ENCODE peak calls at places on chromosomes 3 and 15, in ten cellular contexts. One of them, this sample, is unnamed. For H3K27me3, the result is how much of the 10 kb centered on the place peaks cover.

GRCh38 chr3:131591394-131591990 is 88.7 kb upstream of the MRPL3 start:
- DNase-seq in tibial artery: no peak
- DNase-seq in mesendoderm: no peak
- DNase-seq in adipocyte: peak
- DNase-seq in suprapubic skin: no peak
- DNase-seq in PC-3: peak
- DNase-seq in Peyer's patch: no peak
- DNase-seq in neuronal stem cell: no peak
- DNase-seq in HCT116: no peak
- DNase-seq in heart right ventricle: no peak
- DNase-seq in this sample: peak

GRCh38 chr3:120846073-120846472 is 61.9 kb upstream of the STXBP5L start:
- DNase-seq in HCT116: no peak
- DNase-seq in neuronal stem cell: peak
- DNase-seq in PC-3: no peak
- DNase-seq in adipocyte: no peak
- DNase-seq in tibial artery: no peak
- DNase-seq in Peyer's patch: no peak
- DNase-seq in suprapubic skin: no peak
- DNase-seq in heart right ventricle: no peak
- DNase-seq in mesendoderm: peak
- DNase-seq in this sample: no peak

GRCh38 chr15:52557242-52557641 is 11.6 kb downstream of the ARPP19 start:
- DNase-seq in neuronal stem cell: no peak
- DNase-seq in tibial artery: no peak
- DNase-seq in suprapubic skin: no peak
- DNase-seq in PC-3: no peak
- DNase-seq in mesendoderm: no peak
- DNase-seq in adipocyte: no peak
- DNase-seq in HCT116: no peak
- DNase-seq in Peyer's patch: no peak
- DNase-seq in heart right ventricle: no peak
- DNase-seq in this sample: no peak

GRCh38 chr3:129461022-129461421 is 21.0 kb downstream of the IFT122 start:
- DNase-seq in PC-3: peak
- DNase-seq in mesendoderm: no peak
- DNase-seq in heart right ventricle: no peak
- DNase-seq in neuronal stem cell: no peak
- DNase-seq in adipocyte: peak
- DNase-seq in suprapubic skin: no peak
- DNase-seq in HCT116: no peak
- DNase-seq in Peyer's patch: no peak
- DNase-seq in tibial artery: no peak
- DNase-seq in this sample: peak

GRCh38 chr15:28098766-28099554 is at the start of gene OCA2:
- DNase-seq in tibial artery: peak
- DNase-seq in suprapubic skin: no peak
- DNase-seq in mesendoderm: peak
- DNase-seq in adipocyte: peak
- DNase-seq in Peyer's patch: peak
- DNase-seq in heart right ventricle: no peak
- DNase-seq in HCT116: no peak
- DNase-seq in neuronal stem cell: peak
- DNase-seq in PC-3: peak
- DNase-seq in this sample: no peak

GRCh38 chr3:70716832-70717231 is 404.4 kb upstream of the MDFIC2 start:
- DNase-seq in PC-3: peak
- DNase-seq in neuronal stem cell: no peak
- DNase-seq in suprapubic skin: no peak
- DNase-seq in adipocyte: peak
- DNase-seq in HCT116: no peak
- DNase-seq in heart right ventricle: peak
- DNase-seq in Peyer's patch: no peak
- DNase-seq in mesendoderm: no peak
- DNase-seq in tibial artery: peak
- DNase-seq in this sample: peak

GRCh38 chr3:155664922-155665695 is 79.8 kb downstream of the PLCH1 start:
- DNase-seq in adipocyte: peak
- DNase-seq in mesendoderm: no peak
- DNase-seq in neuronal stem cell: no peak
- DNase-seq in tibial artery: peak
- DNase-seq in PC-3: peak
- DNase-seq in HCT116: peak
- DNase-seq in Peyer's patch: peak
- DNase-seq in heart right ventricle: peak
- DNase-seq in suprapubic skin: peak
- DNase-seq in this sample: peak

GRCh38 chr3:158659454-158660237 is 12.8 kb downstream of the LXN start:
- DNase-seq in tibial artery: peak
- DNase-seq in suprapubic skin: no peak
- DNase-seq in PC-3: peak
- DNase-seq in mesendoderm: peak
- DNase-seq in heart right ventricle: peak
- DNase-seq in HCT116: peak
- DNase-seq in neuronal stem cell: peak
- DNase-seq in Peyer's patch: peak
- DNase-seq in adipocyte: peak
- DNase-seq in this sample: peak

GRCh38 chr3:102265720-102266119 is 169.1 kb upstream of the ZPLD1 start:
- DNase-seq in PC-3: no peak
- DNase-seq in tibial artery: no peak
- DNase-seq in suprapubic skin: no peak
- DNase-seq in Peyer's patch: no peak
- DNase-seq in neuronal stem cell: no peak
- DNase-seq in adipocyte: no peak
- DNase-seq in heart right ventricle: no peak
- DNase-seq in mesendoderm: no peak
- DNase-seq in HCT116: no peak
- DNase-seq in this sample: no peak

GRCh38 chr3:44885618-44886017 is 11.2 kb downstream of the TGM4 start:
- DNase-seq in suprapubic skin: no peak
- DNase-seq in tibial artery: no peak
- DNase-seq in PC-3: peak
- DNase-seq in mesendoderm: peak
- DNase-seq in heart right ventricle: no peak
- DNase-seq in neuronal stem cell: no peak
- DNase-seq in adipocyte: peak
- DNase-seq in Peyer's patch: no peak
- DNase-seq in HCT116: peak
- DNase-seq in this sample: peak

GRCh38 chr3:124282751-124283643 is 291.1 kb upstream of the ROPN1 start:
- DNase-seq in HCT116: no peak
- DNase-seq in tibial artery: no peak
- DNase-seq in Peyer's patch: no peak
- DNase-seq in heart right ventricle: no peak
- DNase-seq in adipocyte: peak
- DNase-seq in mesendoderm: peak
- DNase-seq in neuronal stem cell: no peak
- DNase-seq in suprapubic skin: no peak
- DNase-seq in PC-3: peak
- DNase-seq in this sample: no peak

GRCh38 chr3:144437989-144438388 is 466.4 kb downstream of the DIPK2A start:
- DNase-seq in Peyer's patch: no peak
- DNase-seq in mesendoderm: peak
- DNase-seq in tibial artery: no peak
- DNase-seq in heart right ventricle: no peak
- DNase-seq in HCT116: no peak
- DNase-seq in PC-3: no peak
- DNase-seq in neuronal stem cell: no peak
- DNase-seq in suprapubic skin: no peak
- DNase-seq in adipocyte: no peak
- DNase-seq in this sample: peak

GRCh38 chr3:100256724-100257123 is 4.1 kb upstream of the TBC1D23 start:
- DNase-seq in heart right ventricle: no peak
- DNase-seq in adipocyte: peak
- DNase-seq in HCT116: no peak
- DNase-seq in Peyer's patch: no peak
- DNase-seq in mesendoderm: no peak
- DNase-seq in neuronal stem cell: no peak
- DNase-seq in PC-3: peak
- DNase-seq in tibial artery: no peak
- DNase-seq in suprapubic skin: no peak
- DNase-seq in this sample: no peak

GRCh38 chr15:69631978-69632377 is 179.4 kb downstream of the RPLP1 start:
- DNase-seq in heart right ventricle: no peak
- DNase-seq in Peyer's patch: no peak
- DNase-seq in suprapubic skin: no peak
- DNase-seq in HCT116: no peak
- DNase-seq in neuronal stem cell: no peak
- DNase-seq in tibial artery: no peak
- DNase-seq in mesendoderm: no peak
- DNase-seq in PC-3: no peak
- DNase-seq in adipocyte: no peak
- DNase-seq in this sample: no peak
- H3K27me3 ChIP-seq in heart right ventricle: under half
- H3K27me3 ChIP-seq in Peyer's patch: under half
- H3K27me3 ChIP-seq in suprapubic skin: under half
- H3K27me3 ChIP-seq in HCT116: half or more
- H3K27me3 ChIP-seq in neuronal stem cell: under half
- H3K27me3 ChIP-seq in tibial artery: under half
- H3K27me3 ChIP-seq in mesendoderm: under half
- H3K27me3 ChIP-seq in PC-3: half or more
- H3K27me3 ChIP-seq in adipocyte: half or more
- H3K27me3 ChIP-seq in this sample: under half

GRCh38 chr3:57446318-57446841 is 97.8 kb downstream of the DNAH12 start:
- DNase-seq in neuronal stem cell: no peak
- DNase-seq in PC-3: no peak
- DNase-seq in Peyer's patch: no peak
- DNase-seq in tibial artery: no peak
- DNase-seq in heart right ventricle: no peak
- DNase-seq in mesendoderm: no peak
- DNase-seq in suprapubic skin: no peak
- DNase-seq in HCT116: no peak
- DNase-seq in adipocyte: peak
- DNase-seq in this sample: no peak

DNA sequence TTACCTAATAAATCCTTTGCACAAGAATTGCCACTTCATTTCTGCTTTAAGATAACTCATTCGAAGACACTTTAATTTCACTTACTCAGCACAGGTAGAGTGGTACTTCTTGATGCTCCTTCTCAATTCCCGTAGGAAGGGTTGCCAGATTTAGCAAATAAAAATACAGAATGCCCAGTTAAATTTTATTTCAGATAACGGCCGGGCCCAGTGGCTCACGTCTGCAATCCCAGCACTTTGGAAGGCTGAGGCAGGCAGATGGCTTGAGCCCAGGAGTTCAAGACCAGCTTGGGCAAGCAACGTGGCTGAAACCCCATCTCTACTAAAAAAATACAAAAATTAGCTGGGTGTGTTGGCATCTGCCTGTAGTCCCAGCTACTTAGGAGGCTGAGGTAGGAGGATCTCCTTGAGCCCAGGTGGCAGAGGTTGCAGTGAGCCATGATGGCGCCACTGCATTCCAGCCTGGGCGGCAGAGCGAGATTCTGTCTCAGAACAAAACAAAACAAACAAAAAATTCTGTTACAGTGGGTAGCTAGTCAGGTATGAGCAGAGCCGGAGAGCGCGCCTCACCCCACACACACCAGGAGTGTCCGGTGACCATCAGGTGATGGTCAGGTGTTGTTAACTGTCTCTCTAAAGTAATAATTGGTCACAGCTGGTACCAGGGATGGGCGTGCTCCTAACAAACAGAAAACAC is 92.8 kb downstream of the DNAH12 start:
- DNase-seq in PC-3: no peak
- DNase-seq in heart right ventricle: no peak
- DNase-seq in HCT116: no peak
- DNase-seq in neuronal stem cell: no peak
- DNase-seq in suprapubic skin: no peak
- DNase-seq in mesendoderm: no peak
- DNase-seq in adipocyte: no peak
- DNase-seq in Peyer's patch: no peak
- DNase-seq in tibial artery: no peak
- DNase-seq in this sample: no peak
- H3K27me3 ChIP-seq in PC-3: under half
- H3K27me3 ChIP-seq in heart right ventricle: under half
- H3K27me3 ChIP-seq in HCT116: under half
- H3K27me3 ChIP-seq in neuronal stem cell: under half
- H3K27me3 ChIP-seq in suprapubic skin: under half
- H3K27me3 ChIP-seq in mesendoderm: under half
- H3K27me3 ChIP-seq in adipocyte: under half
- H3K27me3 ChIP-seq in Peyer's patch: under half
- H3K27me3 ChIP-seq in tibial artery: under half
- H3K27me3 ChIP-seq in this sample: under half

DNA sequence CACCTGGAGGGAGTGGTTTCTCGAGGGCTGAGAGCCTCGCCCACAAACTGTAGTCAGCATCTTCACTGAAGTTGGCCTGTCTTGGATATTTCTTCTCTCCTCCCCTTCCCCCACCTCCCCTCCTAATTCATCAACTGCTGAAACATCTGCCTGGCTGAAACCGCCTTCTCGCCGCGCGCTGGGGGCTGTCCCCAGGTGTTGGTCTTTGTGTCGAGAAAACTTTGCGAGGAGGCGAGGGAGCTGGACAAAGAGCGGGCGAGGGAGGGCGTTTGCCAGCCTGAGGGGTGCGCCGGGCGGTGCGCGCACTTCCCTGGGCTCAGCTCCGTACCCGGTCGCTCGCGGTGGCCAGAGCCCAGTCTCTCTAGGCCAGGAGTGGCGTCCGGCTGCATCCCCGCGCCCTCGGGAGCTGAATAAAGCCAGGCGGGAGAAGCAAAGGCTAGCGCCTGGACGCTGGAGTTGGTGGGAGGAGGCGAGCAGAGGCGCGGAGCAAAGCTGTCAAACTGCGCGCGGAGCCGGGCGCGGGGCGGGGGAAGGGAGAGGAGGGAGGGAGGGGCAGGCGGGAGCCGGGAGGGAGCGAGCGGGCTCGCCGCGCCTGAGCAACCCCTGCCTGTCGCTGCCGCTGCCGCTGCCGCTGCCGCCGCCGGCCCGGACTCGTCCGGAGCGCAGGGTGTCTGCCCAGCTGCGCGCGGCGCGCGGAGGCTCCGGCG is at the start of gene ST8SIA2:
- DNase-seq in HCT116: no peak
- DNase-seq in tibial artery: no peak
- DNase-seq in heart right ventricle: peak
- DNase-seq in PC-3: no peak
- DNase-seq in suprapubic skin: no peak
- DNase-seq in adipocyte: peak
- DNase-seq in mesendoderm: peak
- DNase-seq in neuronal stem cell: peak
- DNase-seq in Peyer's patch: no peak
- DNase-seq in this sample: no peak
- H3K27me3 ChIP-seq in HCT116: under half
- H3K27me3 ChIP-seq in tibial artery: half or more
- H3K27me3 ChIP-seq in heart right ventricle: half or more
- H3K27me3 ChIP-seq in PC-3: half or more
- H3K27me3 ChIP-seq in suprapubic skin: half or more
- H3K27me3 ChIP-seq in adipocyte: half or more
- H3K27me3 ChIP-seq in mesendoderm: under half
- H3K27me3 ChIP-seq in neuronal stem cell: under half
- H3K27me3 ChIP-seq in Peyer's patch: under half
- H3K27me3 ChIP-seq in this sample: under half

DNA sequence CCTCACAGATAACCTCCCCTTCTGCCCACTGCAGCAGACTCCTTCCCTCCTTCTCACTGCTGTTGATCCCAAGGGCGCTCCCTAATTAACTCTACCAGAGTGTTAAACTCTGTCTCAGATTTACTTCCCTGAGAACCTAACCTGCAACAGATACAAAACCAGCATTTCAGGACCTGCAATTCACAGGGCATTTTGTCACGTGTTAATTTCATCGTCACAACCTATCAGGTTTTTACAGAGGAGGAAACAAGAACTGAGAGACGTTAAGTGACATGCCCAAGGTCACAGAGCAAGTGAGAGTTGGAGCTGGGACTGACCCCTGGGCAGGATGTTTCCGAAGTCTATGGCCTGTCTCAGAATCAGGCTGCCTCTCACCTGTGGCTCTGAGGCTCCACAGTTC is 223.9 kb downstream of the UACA start:
- DNase-seq in heart right ventricle: no peak
- DNase-seq in PC-3: no peak
- DNase-seq in neuronal stem cell: no peak
- DNase-seq in HCT116: no peak
- DNase-seq in tibial artery: no peak
- DNase-seq in suprapubic skin: no peak
- DNase-seq in Peyer's patch: no peak
- DNase-seq in mesendoderm: no peak
- DNase-seq in adipocyte: no peak
- DNase-seq in this sample: no peak
- H3K27me3 ChIP-seq in heart right ventricle: under half
- H3K27me3 ChIP-seq in PC-3: under half
- H3K27me3 ChIP-seq in neuronal stem cell: under half
- H3K27me3 ChIP-seq in HCT116: under half
- H3K27me3 ChIP-seq in tibial artery: under half
- H3K27me3 ChIP-seq in suprapubic skin: under half
- H3K27me3 ChIP-seq in Peyer's patch: under half
- H3K27me3 ChIP-seq in mesendoderm: under half
- H3K27me3 ChIP-seq in adipocyte: half or more
- H3K27me3 ChIP-seq in this sample: under half

This sample was measured in bronchial epithelial cell.